ENCODE peak calls at places on chromosomes 1 and 21, in four cellular contexts. U, B, I and F are unnamed samples.

GRCh38 chr1:161986328-161986727 is 37.3 kb downstream of the OLFML2B start:
- DNase-seq in U (no peak), B (no peak), I (no peak), F (no peak)

GRCh38 chr21:37449302-37449937 is 82.8 kb downstream of the DYRK1A start:
- DNase-seq in U (no peak), B (no peak), I (no peak), F (no peak)

GRCh38 chr1:167904641-167905040 is 9.3 kb downstream of the ADCY10 start:
- DNase-seq in U (peak; percentile 32), B (peak; percentile 79), I (no peak), F (no peak)

GRCh38 chr1:113197662-113198330 is 124.8 kb downstream of the LRIG2 start:
- DNase-seq in U (no peak), B (no peak), I (no peak), F (no peak)

GRCh38 chr1:109370712-109371270 is 26.9 kb downstream of the SORT1 start:
- DNase-seq in U (peak; percentile 71), B (peak; percentile 90), I (no peak), F (no peak)

GRCh38 chr1:178725603-178726517 is 816 bp downstream of the RALGPS2 start:
- DNase-seq in U (peak; percentile 89), B (peak; percentile 73), I (peak; percentile 93), F (peak; percentile 95)

GRCh38 chr1:106063510-106063909 is 993.0 kb upstream of the PRMT6 start:
- DNase-seq in U (no peak), B (no peak), I (no peak), F (no peak)

GRCh38 chr1:203682401-203683383 is 56.1 kb downstream of the ATP2B4 start:
- DNase-seq in U (no peak), B (no peak), I (no peak), F (no peak)

GRCh38 chr1:243213045-243213787 is 41.9 kb downstream of the CEP170 start:
- DNase-seq in U (peak; percentile 12), B (peak; percentile 21), I (no peak), F (no peak)

GRCh38 chr1:206979379-206980043 is 9.3 kb upstream of the FCAMR start:
- DNase-seq in U (peak; percentile 18), B (peak; percentile 5), I (no peak), F (no peak)

GRCh38 chr1:31814631-31815306 is 1.1 kb downstream of the SPOCD1 start:
- DNase-seq in U (no peak), B (no peak), I (no peak), F (no peak)

GRCh38 chr1:173545688-173546087 is 57.2 kb downstream of the SLC9C2 start:
- DNase-seq in U (no peak), B (no peak), I (no peak), F (no peak)

GRCh38 chr1:15974855-15975254 is 1.0 kb downstream of the ZBTB17 start:
- DNase-seq in U (peak; percentile 53), B (no peak), I (no peak), F (no peak)

GRCh38 chr1:112509005-112509659 is 367 bp downstream of the WNT2B start:
- DNase-seq in U (no peak), B (no peak), I (no peak), F (no peak)

GRCh38 chr1:246136477-246136876 is 370.6 kb downstream of the SMYD3 start:
- DNase-seq in U (no peak), B (no peak), I (no peak), F (no peak)

GRCh38 chr1:48898894-48899293 is 122.2 kb upstream of the BEND5 start:
- DNase-seq in U (no peak), B (no peak), I (no peak), F (no peak)

GRCh38 chr1:3366181-3367051 is 88.0 kb upstream of the ARHGEF16 start:
- DNase-seq in U (no peak), B (peak; percentile 47), I (no peak), F (no peak)

GRCh38 chr1:58204284-58204683 is 342.2 kb downstream of the OMA1 start:
- DNase-seq in U (no peak), B (no peak), I (no peak), F (no peak)

GRCh38 chr1:221487781-221488520 is 253.9 kb downstream of the DUSP10 start:
- DNase-seq in U (peak; percentile 79), B (peak; percentile 50), I (no peak), F (no peak)

GRCh38 chr1:76546354-76546933 is 320.8 kb upstream of the ST6GALNAC5 start:
- DNase-seq in U (no peak), B (no peak), I (no peak), F (no peak)

GRCh38 chr1:20074725-20075171 is 4.8 kb downstream of the PLA2G5 start:
- DNase-seq in U (no peak), B (no peak), I (no peak), F (no peak)

GRCh38 chr1:29256979-29257804 is 20.9 kb downstream of the PTPRU start:
- DNase-seq in U (peak; percentile 14), B (peak; percentile 53), I (no peak), F (peak; percentile 59)

GRCh38 chr1:935751-936231 is 12.1 kb downstream of the SAMD11 start:
- DNase-seq in U (no peak), B (no peak), I (no peak), F (no peak)

GRCh38 chr1:50474859-50475809 is 51.9 kb upstream of the DMRTA2 start:
- DNase-seq in U (peak; percentile 50), B (no peak), I (no peak), F (no peak)

GRCh38 chr21:28961927-28962326 is 30.8 kb downstream of the LTN1 start:
- DNase-seq in U (no peak), B (no peak), I (no peak), F (no peak)

GRCh38 chr1:232334811-232335210 is 295.1 kb downstream of the SIPA1L2 start:
- DNase-seq in U (peak; percentile 91), B (no peak), I (no peak), F (no peak)

GRCh38 chr1:73782901-73783300 is 415.1 kb downstream of the LRRIQ3 start:
- DNase-seq in U (peak; percentile 24), B (no peak), I (no peak), F (no peak)

GRCh38 chr1:169779970-169780369 is 14.7 kb downstream of the METTL18 start:
- DNase-seq in U (peak; percentile 2), B (peak; percentile 66), I (no peak), F (no peak)

GRCh38 chr1:16266411-16267118 is 29.6 kb upstream of the CPLANE2 start:
- DNase-seq in U (no peak), B (peak; percentile 77), I (no peak), F (no peak)

GRCh38 chr1:66210653-66211052 is 323.3 kb upstream of the SGIP1 start:
- DNase-seq in U (no peak), B (no peak), I (no peak), F (no peak)

GRCh38 chr1:151542710-151543129 is 2.6 kb downstream of the TUFT1 start:
- DNase-seq in U (peak; percentile 45), B (peak; percentile 33), I (no peak), F (no peak)

GRCh38 chr1:42937141-42937696 is 21.4 kb downstream of the SLC2A1 start:
- DNase-seq in U (peak; percentile 95), B (peak; percentile 38), I (no peak), F (no peak)

GRCh38 chr1:183368213-183369108 is 49.7 kb downstream of the NMNAT2 start:
- DNase-seq in U (no peak), B (no peak), I (no peak), F (no peak)

GRCh38 chr1:1946540-1946939 is 27.5 kb upstream of the TMEM52 start:
- DNase-seq in U (no peak), B (peak; percentile 6), I (no peak), F (peak; percentile 32)

GRCh38 chr1:27782950-27783349 is 9.9 kb downstream of the STX12 start:
- DNase-seq in U (no peak), B (no peak), I (no peak), F (no peak)

GRCh38 chr1:149942207-149942606 is 5.5 kb upstream of the MTMR11 start:
- DNase-seq in U (no peak), B (no peak), I (no peak), F (no peak)

GRCh38 chr1:113874017-113874879 is 2.7 kb upstream of the PTPN22 start:
- DNase-seq in U (peak; percentile 76), B (no peak), I (no peak), F (peak; percentile 57)

GRCh38 chr1:41862411-41863221 is 56.1 kb downstream of the HIVEP3 start:
- DNase-seq in U (peak; percentile 82), B (peak; percentile 97), I (no peak), F (no peak)

DNA sequence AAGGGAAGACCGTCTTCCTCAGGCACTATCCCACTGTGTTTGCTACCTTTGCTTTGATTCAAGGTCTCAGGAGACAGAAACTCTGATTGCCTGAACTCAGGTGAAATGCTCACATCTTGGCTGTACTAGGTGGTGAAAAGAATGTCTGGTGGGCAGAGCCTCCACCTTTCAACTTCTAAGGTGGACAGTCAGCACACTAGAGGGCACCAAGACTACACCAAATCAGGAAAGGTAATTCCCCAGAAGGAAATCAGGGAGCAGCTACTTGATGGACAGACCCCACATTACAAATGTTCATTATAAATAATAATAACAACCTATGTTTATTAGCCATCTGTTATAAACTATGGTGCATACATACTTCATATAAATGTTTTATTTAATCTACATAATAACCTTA is 220.9 kb downstream of the ATG4C start:
- DNase-seq in U (no peak), B (peak; percentile 18), I (no peak), F (no peak)
- TF ChIP-seq CTCF in U (peak; percentile 38), B (peak; percentile 66), I (peak; percentile 18), F (no peak)

GRCh38 chr1:248855580-248855979 is 3.3 kb downstream of the ZNF692 start:
- DNase-seq in U (no peak), B (no peak), I (no peak), F (no peak)
- H3K36me3 ChIP-seq in U (peaks cover 12% of the 10 kb centered on the region), B (peaks cover 23% of the 10 kb centered on the region), I (no peaks in the 10 kb centered on the region), F (peaks cover 3% of the 10 kb centered on the region)

DNA sequence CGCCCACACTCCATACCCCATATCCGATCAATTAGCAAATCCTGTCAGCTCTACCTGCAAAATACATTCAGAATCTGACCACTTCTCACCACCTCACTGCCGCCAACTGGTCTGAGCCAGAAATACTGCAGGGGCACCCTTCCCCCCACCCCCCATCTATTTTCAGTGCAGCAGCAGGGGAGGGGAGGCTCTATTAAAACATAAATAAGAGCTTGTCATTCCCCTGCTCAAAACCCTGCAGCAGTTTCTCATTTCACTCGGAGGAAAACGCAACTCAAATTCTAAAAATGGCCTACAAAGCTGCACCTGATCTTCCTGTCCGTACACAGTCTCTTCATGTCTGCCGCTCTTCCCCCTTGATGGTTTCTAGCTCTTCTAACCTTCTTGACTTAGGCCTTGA is 3.8 kb downstream of the PKLR start:
- DNase-seq in U (no peak), B (no peak), I (no peak), F (no peak)
- TF ChIP-seq CTCF in U (no peak), B (no peak), I (no peak), F (no peak)

GRCh38 chr21:38459490-38459889 is 38.8 kb downstream of the ERG start:
- DNase-seq in U (peak; percentile 76), B (no peak), I (no peak), F (no peak)
- H3K36me3 ChIP-seq in U (no peaks in the 10 kb centered on the region), B (no peaks in the 10 kb centered on the region), I (no peaks in the 10 kb centered on the region), F (no peaks in the 10 kb centered on the region)